ENCODE peak calls at places on chromosomes 7 and 10, in four cellular contexts. T is IMR-90, W is GM12878, A is endothelial cell of umbilical vein. Q is an unnamed sample.

GRCh38 chr10:114879541-114880158 is 58.1 kb downstream of the FHIP2A start:
- DNase-seq in T (peak), A (no peak), W (peak), Q (peak)

GRCh38 chr7:3282457-3282856 is 18.6 kb upstream of the SDK1 start:
- DNase-seq in W (no peak), T (no peak), A (no peak), Q (no peak)

GRCh38 chr7:101824440-101824839 is 7.0 kb downstream of the CUX1 start:
- DNase-seq in A (no peak), T (no peak), W (no peak), Q (no peak)

GRCh38 chr10:120336910-120337540 is 120.0 kb upstream of the PLPP4 start:
- DNase-seq in A (peak), W (no peak), T (peak), Q (peak)

GRCh38 chr10:92699518-92700272 is 9.9 kb downstream of the HHEX start:
- DNase-seq in A (peak), T (peak), W (no peak), Q (no peak)

GRCh38 chr10:77533156-77533886 is 104.3 kb downstream of the KCNMA1 start:
- DNase-seq in A (no peak), W (no peak), T (no peak), Q (no peak)

GRCh38 chr7:68679456-68680234 is 918.6 kb upstream of the AUTS2 start:
- DNase-seq in A (no peak), T (no peak), W (no peak), Q (no peak)

GRCh38 chr10:131211965-131212619 is 99.4 kb downstream of the TCERG1L start:
- DNase-seq in A (no peak), W (no peak), T (no peak), Q (no peak)

GRCh38 chr10:132388901-132389630 is 7.9 kb upstream of the PWWP2B start:
- DNase-seq in A (no peak), T (no peak), W (no peak), Q (no peak)

GRCh38 chr7:4479367-4480039 is 202.6 kb upstream of the FOXK1 start:
- DNase-seq in W (no peak), T (peak), A (peak), Q (peak)

GRCh38 chr10:124255556-124255955 is 162.2 kb upstream of the CHST15 start:
- DNase-seq in T (no peak), W (no peak), A (no peak), Q (no peak)

GRCh38 chr7:129896568-129897382 is 56.0 kb downstream of the UBE2H start:
- DNase-seq in W (no peak), T (peak), A (peak), Q (no peak)

DNA sequence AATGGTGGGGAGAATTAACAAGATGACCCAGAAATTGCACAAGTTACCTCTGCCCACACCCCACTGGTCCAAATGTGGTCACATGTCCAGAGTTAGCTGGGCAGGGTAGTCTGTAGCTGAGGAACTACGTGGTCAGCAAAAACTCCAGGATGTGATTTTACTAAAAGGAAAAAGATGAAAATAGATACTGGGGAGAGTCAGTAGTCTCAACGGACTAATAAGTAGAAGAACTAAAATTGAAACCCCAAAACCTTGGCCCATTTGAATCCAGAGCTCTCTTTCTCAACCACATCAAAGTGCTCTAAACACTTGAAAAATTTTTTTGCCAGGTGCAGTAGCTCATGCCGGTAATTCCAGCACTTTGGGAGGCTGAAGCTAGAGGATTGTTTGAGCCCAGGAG is 146.3 kb downstream of the SKIDA1 start:
- DNase-seq in A (no peak), T (no peak), W (no peak), Q (no peak)
- TF ChIP-seq FOS in A (no peak), T (no peak), W (no peak), Q (no peak)

GRCh38 chr7:145105561-145105960 is 269.7 kb upstream of the TPK1 start:
- DNase-seq in T (no peak), A (no peak), W (no peak), Q (no peak)
- TF ChIP-seq FOS in T (no peak), A (no peak), W (no peak), Q (no peak)

DNA sequence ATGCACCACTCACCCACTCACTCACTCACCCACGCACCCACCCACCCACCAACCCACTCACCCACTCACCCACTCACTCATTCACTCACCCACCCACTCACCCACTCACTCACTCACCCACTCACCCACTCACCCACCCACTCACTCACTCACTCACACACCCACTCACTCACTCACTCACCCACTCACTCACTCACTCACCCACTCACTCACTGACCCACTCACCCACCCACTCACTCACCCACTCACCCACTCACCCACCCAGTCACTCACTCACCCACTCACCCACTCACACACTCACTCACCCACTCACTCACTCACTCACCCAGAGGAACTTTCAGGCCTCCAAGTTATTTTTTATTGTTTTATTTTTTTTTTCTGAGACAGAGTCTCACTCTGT is 93.1 kb upstream of the MKI67 start:
- DNase-seq in W (no peak), A (no peak), T (no peak), Q (no peak)
- TF ChIP-seq FOS in W (no peak), A (no peak), T (no peak), Q (no peak)

GRCh38 chr10:34282186-34282585 is 532.9 kb downstream of the PARD3 start:
- DNase-seq in W (no peak), A (no peak), T (no peak), Q (no peak)
- TF ChIP-seq FOS in W (no peak), A (no peak), T (no peak), Q (no peak)

DNA sequence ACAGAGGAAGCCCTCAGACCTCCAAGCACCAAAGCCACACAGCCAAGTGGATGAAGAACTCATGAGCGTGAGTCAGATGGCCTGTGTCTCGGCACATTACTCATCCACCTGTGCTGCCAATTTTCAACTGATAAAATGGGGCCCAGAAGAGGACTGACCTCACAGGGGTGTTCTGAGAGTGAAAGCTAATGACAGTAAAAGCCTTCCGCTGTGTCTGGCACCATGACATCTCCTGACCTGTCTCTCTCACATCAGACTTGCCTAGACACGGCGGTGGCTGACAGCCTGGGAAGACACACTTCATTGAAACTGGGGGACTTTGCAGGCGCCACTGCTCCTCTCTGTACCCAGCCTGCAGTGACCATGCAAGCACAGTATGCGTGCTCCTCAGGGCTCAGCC is 8.3 kb upstream of the SLC18A3 start:
- DNase-seq in W (no peak), T (peak), A (no peak), Q (peak)
- TF ChIP-seq FOS in W (no peak), T (no peak), A (no peak), Q (no peak)

DNA sequence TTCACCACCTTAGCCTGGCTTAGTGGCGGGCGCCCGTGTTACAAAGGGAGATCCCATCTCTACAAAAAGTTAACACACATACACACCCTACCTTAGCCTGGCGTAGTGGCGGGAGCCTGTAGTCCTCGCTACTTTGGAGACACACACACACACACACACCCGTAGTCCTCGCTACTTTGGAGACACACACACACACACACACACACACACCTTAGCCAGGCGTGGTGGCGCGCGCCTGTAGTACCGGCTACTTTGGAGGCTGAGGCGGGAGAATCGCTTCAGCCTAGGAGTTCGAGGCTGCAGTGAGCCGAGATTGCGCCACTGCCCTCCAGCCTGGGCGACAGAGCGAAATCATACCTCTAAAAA is 608 bp upstream of the CCNY start:
- DNase-seq in A (no peak), T (no peak), W (no peak), Q (no peak)
- TF ChIP-seq FOS in A (no peak), T (no peak), W (no peak), Q (no peak)

DNA sequence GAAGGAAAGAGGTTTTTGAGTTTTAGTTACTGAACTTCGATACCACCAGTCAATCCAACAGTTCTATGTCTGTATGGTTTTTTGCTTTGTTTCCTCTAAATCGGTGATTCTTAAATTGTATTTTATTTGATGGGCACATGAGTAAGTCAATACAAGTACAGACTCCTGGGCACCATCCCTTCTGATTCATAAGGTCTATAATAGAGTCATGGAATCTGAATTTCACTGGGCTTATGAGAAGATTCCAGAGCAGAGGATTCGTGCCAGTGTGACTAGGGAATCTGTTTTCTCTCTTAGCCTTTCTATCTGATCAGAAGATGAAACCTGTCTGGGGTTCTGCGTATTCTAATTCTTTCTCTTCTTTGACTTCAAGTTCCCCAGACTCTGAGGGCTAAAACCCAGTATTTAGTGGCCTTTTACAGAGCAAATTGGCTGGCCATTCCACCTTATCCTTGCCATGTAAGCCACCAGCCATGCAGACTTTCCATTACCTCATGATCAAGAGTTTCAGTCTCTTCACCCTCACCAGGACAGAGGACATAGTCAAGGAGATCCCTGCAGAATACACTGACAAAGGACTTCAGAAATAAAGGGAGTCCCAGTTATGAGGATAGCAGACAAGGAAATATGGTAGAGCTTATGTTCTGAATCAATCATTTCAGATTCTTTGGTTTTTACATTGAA is 1080.6 kb upstream of the C7orf33 start:
- DNase-seq in W (no peak), T (peak), A (no peak), Q (no peak)
- TF ChIP-seq FOS in W (no peak), T (no peak), A (no peak), Q (no peak)

GRCh38 chr7:30391806-30392205 is 86.8 kb downstream of the NOD1 start:
- DNase-seq in A (no peak), W (no peak), T (no peak), Q (no peak)

GRCh38 chr7:30390872-30391646 is 87.5 kb downstream of the NOD1 start:
- DNase-seq in T (no peak), W (no peak), A (no peak), Q (no peak)

GRCh38 chr7:30395676-30396075 is 82.9 kb downstream of the NOD1 start:
- DNase-seq in W (no peak), A (no peak), T (no peak), Q (no peak)

GRCh38 chr7:30396379-30396778 is 82.2 kb downstream of the NOD1 start:
- DNase-seq in T (no peak), A (peak), W (no peak), Q (no peak)
- TF ChIP-seq FOS in T (no peak), A (no peak), W (no peak), Q (no peak)

DNA sequence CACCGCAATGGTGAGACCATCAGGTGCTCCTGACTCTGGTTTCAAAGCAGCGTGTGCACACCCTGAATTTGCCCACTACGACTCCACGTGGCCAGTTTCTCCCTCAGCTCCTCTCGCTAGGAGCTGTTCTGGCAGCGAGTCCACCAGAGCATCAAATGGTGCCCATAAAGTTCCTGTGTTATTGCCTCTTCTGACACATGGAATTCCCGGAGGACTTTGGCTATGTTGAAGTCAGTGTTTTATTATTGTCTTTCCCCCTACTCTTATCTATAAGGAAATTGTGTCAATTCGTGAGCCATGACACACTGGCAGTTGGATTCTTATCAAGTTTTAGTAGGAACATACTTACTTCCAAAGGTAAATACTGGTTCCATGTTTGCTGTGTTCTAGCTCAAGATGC is 53.9 kb upstream of the NPVF start:
- DNase-seq in T (no peak), A (peak), W (no peak), Q (no peak)
- TF ChIP-seq FOS in T (no peak), A (no peak), W (no peak), Q (no peak)

GRCh38 chr7:152624218-152624617 is 51.7 kb downstream of the XRCC2 start:
- DNase-seq in W (no peak), A (no peak), T (no peak), Q (no peak)
- TF ChIP-seq FOS in W (no peak), A (no peak), T (no peak), Q (no peak)

Q was measured in K562.